ENCODE peak calls at places on chromosomes 1 and 21, in seven cellular contexts. H is fibroblast of lung, Y is stomach, B is lower lobe of right lung, Q is adipocyte, D is ascending aorta, C is IMR-90. L is an unnamed sample. For H3K4me1, the result is how much of the 10 kb centered on the place peaks cover.

GRCh38 chr1:234730542-234731370 is 120.8 kb upstream of the IRF2BP2 start:
- DNase-seq in Y (no peak), D (no peak), B (no peak), Q (no peak), C (no peak), H (no peak), L (no peak)

GRCh38 chr21:45747802-45748445 is 104.4 kb downstream of the PCBP3 start:
- DNase-seq in C (peak), Y (no peak), H (peak), Q (peak), D (no peak), B (no peak), L (peak)

GRCh38 chr1:91712981-91713841 is 172.7 kb downstream of the TGFBR3 start:
- DNase-seq in B (no peak), Q (peak), H (peak), Y (no peak), C (peak), D (no peak), L (no peak)

GRCh38 chr1:9093096-9093495 is 23.7 kb upstream of the SLC2A5 start:
- DNase-seq in Y (no peak), C (no peak), D (no peak), H (no peak), B (no peak), Q (no peak), L (no peak)

GRCh38 chr1:27473755-27474154 is 16.2 kb downstream of the WASF2 start:
- DNase-seq in Y (no peak), C (no peak), B (no peak), H (no peak), Q (no peak), D (no peak), L (no peak)

GRCh38 chr21:34715985-34716596 is 47.3 kb downstream of the CLIC6 start:
- DNase-seq in Q (no peak), C (no peak), Y (no peak), D (no peak), B (no peak), H (no peak), L (no peak)

GRCh38 chr21:36784942-36785341 is 86.0 kb downstream of the SIM2 start:
- DNase-seq in D (no peak), B (no peak), Q (no peak), H (no peak), Y (no peak), C (no peak), L (no peak)

GRCh38 chr21:46386726-46387073 is 62.7 kb downstream of the PCNT start:
- DNase-seq in Q (no peak), Y (no peak), H (no peak), C (no peak), B (no peak), D (no peak), L (no peak)

GRCh38 chr21:41167348-41168342 is at the start of gene BACE2:
- DNase-seq in D (no peak), B (peak), C (peak), Q (peak), H (peak), Y (peak), L (no peak)

GRCh38 chr1:8860738-8861516 is 17.6 kb downstream of the ENO1 start:
- DNase-seq in D (no peak), Y (no peak), B (no peak), Q (no peak), C (no peak), H (no peak), L (no peak)

GRCh38 chr1:54854376-54855020 is 32.5 kb downstream of the DHCR24 start:
- DNase-seq in C (peak), Q (no peak), B (no peak), Y (no peak), D (no peak), H (no peak), L (no peak)

GRCh38 chr1:47214554-47214953 is 17.5 kb downstream of the TAL1 start:
- DNase-seq in C (no peak), Y (no peak), B (no peak), Q (no peak), H (no peak), D (no peak), L (no peak)

GRCh38 chr1:19405761-19406481 is 79.4 kb downstream of the CAPZB start:
- DNase-seq in C (peak), H (peak), Y (no peak), Q (no peak), D (no peak), B (no peak), L (peak)
- H3K4me1 ChIP-seq in C (under half), H (under half), Y (half or more), Q (under half), D (under half), B (half or more), L (under half)

DNA sequence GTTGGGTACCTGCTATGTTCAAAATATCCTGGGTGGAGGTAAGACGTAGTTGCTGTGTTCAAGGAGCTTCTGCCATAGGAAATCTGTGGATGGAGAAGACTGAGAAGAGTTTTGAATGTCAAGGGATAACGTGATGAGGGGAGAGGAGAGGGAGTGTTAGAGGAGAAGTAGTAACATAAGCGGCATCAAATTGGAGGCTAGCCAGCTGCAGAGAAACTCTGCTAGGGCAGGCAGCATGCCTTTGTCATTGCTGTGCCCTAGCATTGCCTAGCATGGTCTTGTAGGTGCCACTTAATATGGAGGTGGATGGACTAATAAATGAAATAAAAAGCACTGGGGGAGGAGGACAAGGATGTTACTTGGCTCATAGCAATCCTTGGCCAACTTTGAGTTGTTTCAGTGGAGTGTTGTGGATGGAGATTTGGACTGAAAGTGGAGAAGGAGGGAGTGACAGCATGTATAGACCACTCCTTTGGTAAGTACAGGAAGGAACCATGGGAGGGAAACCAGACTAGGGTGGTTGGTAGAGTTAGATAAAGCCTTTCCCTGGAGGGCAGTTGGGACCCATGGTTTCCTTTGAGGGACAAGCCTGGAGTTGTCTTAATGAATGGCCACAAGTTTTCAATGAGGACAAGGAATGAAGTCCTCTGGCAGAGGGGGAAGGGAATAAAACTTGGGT is 6.3 kb downstream of the VANGL1 start:
- DNase-seq in C (no peak), Q (no peak), B (no peak), H (no peak), Y (no peak), D (no peak), L (no peak)
- H3K4me1 ChIP-seq in C (under half), Q (under half), B (under half), H (under half), Y (half or more), D (under half), L (under half)

DNA sequence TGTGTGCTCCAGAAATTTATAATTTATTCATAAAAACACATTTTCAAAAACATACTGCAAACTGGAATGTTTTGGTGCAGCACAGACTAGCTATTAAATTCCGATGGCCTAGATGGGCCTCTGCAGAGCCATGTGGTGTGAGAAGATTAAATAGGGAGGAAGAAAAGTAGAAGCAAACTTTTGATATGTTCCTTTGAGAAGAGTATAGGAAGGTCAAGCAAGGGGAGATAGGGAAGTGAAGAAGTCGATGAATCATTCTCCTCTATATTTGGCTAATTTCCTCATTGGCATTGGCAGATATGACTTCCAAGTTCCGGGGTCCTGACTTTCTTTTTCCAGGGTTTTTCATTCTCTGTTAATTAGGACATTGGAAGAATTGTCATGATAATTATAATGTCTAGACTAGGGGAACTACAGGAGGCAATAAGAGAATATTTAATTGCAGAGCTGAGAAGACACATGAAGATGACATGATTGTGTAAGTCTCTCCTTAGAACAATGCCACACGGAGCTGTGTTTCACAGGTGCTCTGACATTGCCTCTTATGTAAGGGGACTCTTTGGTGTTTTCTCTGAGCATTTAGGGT is 19.3 kb upstream of the ZNF326 start:
- DNase-seq in H (no peak), Q (no peak), D (no peak), C (no peak), B (no peak), Y (no peak), L (no peak)
- H3K4me1 ChIP-seq in H (under half), Q (under half), D (under half), C (under half), B (under half), Y (under half), L (under half)

DNA sequence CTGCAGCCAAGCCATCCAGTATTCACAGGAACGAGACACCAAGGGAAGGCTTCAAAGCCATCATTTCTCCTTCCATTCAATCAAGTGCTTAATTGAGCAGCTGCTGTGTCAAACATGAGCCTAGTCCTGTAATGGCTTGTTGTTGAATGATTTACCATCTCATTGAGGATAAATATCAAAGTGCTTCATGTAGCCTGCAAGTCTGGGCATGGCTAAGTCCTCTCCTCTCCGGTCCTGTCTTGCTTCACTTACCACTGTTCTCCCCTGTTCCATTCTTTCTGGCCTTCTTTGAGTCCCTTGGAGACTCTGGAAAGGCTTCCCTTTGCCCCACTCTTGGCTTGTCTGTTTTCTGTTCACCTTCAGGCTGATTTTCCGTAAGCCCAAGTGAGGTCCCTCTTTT is 279.8 kb downstream of the PBX1 start:
- DNase-seq in Q (no peak), B (no peak), Y (no peak), D (no peak), H (no peak), C (no peak), L (no peak)
- H3K4me1 ChIP-seq in Q (under half), B (under half), Y (under half), D (under half), H (under half), C (under half), L (under half)

GRCh38 chr1:14663773-14664172 is 65.3 kb downstream of the KAZN start:
- DNase-seq in C (no peak), D (no peak), H (no peak), Q (no peak), B (no peak), Y (no peak), L (no peak)
- H3K4me1 ChIP-seq in C (under half), D (under half), H (under half), Q (under half), B (under half), Y (under half), L (under half)

DNA sequence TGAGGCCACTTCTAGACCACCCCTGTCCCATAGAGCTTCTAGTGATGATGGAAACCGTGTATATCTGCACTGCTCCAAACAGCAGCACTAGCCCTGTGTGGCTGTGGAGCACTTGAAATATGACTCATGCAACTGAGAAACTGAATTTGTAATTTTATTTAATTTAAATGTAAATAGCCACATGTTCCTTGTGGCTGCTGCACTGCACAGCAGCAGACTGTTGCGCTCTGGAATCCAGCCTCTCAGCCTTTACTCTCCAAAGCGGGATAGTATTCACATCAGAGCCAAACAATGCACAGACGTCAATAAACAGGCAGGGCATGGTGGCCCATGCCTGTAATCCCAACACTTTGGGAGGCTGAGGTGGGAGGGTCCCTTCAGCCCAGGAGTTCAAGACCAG is 12.0 kb downstream of the CAPN2 start:
- DNase-seq in H (peak), Q (no peak), B (no peak), C (peak), D (no peak), Y (no peak), L (no peak)
- H3K4me1 ChIP-seq in H (half or more), Q (half or more), B (half or more), C (under half), D (under half), Y (half or more), L (under half)

GRCh38 chr1:89955311-89955710 is 39.6 kb upstream of the ZNF326 start:
- DNase-seq in C (no peak), B (no peak), D (no peak), H (no peak), Y (no peak), Q (no peak), L (no peak)
- H3K4me1 ChIP-seq in C (under half), B (under half), D (under half), H (under half), Y (under half), Q (under half), L (under half)

GRCh38 chr1:232575524-232576040 is 54.4 kb downstream of the SIPA1L2 start:
- DNase-seq in Q (peak), D (no peak), Y (no peak), B (no peak), C (peak), H (peak), L (no peak)

GRCh38 chr1:232579461-232579860 is 50.5 kb downstream of the SIPA1L2 start:
- DNase-seq in C (no peak), Y (no peak), H (no peak), D (no peak), Q (no peak), B (no peak), L (no peak)

GRCh38 chr1:232578681-232579195 is 51.2 kb downstream of the SIPA1L2 start:
- DNase-seq in Y (no peak), H (no peak), B (no peak), C (no peak), D (no peak), Q (no peak), L (no peak)

GRCh38 chr1:232576537-232576936 is 53.4 kb downstream of the SIPA1L2 start:
- DNase-seq in Y (no peak), C (no peak), Q (no peak), B (no peak), D (no peak), H (no peak), L (no peak)

DNA sequence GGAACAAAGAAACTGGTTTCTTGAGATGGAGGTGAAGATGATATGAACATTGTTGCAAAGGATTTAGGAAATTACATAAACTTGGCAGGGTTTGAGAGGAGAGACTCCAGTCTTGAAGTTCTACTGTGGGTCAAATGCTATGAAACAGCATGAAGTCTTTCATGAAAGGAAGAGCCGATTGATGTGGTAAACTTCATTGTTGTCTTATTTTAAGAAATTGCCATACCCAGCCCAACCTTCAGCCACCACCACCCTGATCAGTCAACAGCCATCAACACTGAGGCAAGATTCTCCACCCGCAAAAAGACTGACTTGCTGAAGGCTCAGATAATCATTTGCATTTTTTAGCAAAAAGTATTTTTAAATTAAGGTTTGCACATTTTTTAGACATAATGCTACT is 52.1 kb downstream of the SIPA1L2 start:
- DNase-seq in Q (no peak), Y (no peak), C (no peak), D (no peak), B (no peak), H (no peak), L (no peak)
- H3K4me1 ChIP-seq in Q (under half), Y (under half), C (under half), D (under half), B (half or more), H (under half), L (under half)

GRCh38 chr1:145958734-145959133 is 917 bp upstream of the LIX1L start:
- DNase-seq in Y (no peak), D (no peak), B (no peak), C (no peak), H (no peak), Q (no peak), L (no peak)
- H3K4me1 ChIP-seq in Y (half or more), D (under half), B (half or more), C (under half), H (under half), Q (half or more), L (under half)

DNA sequence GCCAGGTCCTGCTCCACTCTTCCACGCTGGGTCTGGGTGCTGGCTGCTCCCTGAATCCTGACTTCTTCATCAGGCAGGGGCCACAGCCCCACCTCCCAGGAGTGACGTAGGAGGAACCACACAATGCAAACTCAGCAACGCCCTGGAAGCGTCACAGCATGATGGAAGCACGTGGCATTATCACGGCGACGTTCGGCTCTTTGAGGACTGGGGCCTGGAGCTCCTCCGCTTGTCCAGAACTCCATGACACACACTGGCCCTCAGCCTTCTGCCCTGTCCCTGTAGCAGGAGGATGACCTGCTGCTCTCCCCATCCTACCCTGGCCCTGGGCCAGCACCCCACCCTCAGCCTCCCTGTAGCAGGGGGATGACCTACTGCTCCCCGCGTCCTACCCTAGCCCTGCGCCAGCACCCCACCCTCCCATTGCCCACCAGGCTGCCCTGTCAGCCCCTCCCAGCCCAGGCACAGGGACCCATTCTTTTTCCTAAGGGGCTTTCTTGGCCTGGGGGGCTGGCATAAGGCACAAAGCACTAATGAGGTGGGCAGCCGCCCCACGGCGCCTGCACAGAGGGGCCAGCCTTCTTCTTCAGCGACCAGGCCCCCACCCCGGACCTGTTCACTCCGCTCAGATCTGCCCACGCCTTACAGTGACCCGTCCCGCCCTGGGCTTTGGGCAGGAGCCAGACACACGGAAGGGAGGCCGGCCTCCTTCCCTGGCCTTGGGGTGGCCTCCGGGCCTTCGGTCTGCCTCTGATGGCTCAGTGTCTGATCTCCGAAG is 65.7 kb downstream of the DHRS3 start:
- DNase-seq in H (no peak), B (peak), Q (no peak), D (no peak), C (no peak), Y (no peak), L (no peak)
- H3K4me1 ChIP-seq in H (under half), B (under half), Q (under half), D (under half), C (under half), Y (under half), L (under half)

L was measured in BE2C.